ENCODE peak calls at places on chromosomes 3 and 15, in eight cellular contexts. One of them, this sample, is unnamed.

GRCh38 chr3:42763023-42763422 is 10.0 kb downstream of the CCDC13 start:
- DNase-seq in thoracic aorta: no peak
- DNase-seq in 8988T: no peak
- DNase-seq in activated naive CD4-positive, alpha-beta T cell treated with anti-CD3 and anti-CD28 coated beads for 36 hours: peak; percentile 20
- DNase-seq in NCI-H1092: no peak
- DNase-seq in HT-29: no peak
- DNase-seq in RWPE2: no peak
- DNase-seq in HS-5: no peak
- DNase-seq in this sample: no peak

GRCh38 chr3:153052096-153052460 is 109.9 kb upstream of the RAP2B start:
- DNase-seq in thoracic aorta: no peak
- DNase-seq in 8988T: no peak
- DNase-seq in activated naive CD4-positive, alpha-beta T cell treated with anti-CD3 and anti-CD28 coated beads for 36 hours: no peak
- DNase-seq in NCI-H1092: no peak
- DNase-seq in HT-29: peak; percentile 72
- DNase-seq in RWPE2: peak; percentile 86
- DNase-seq in HS-5: peak; percentile 49
- DNase-seq in this sample: peak; percentile 97

GRCh38 chr15:90550919-90551318 is 21.2 kb downstream of the CRTC3 start:
- DNase-seq in thoracic aorta: no peak
- DNase-seq in 8988T: no peak
- DNase-seq in activated naive CD4-positive, alpha-beta T cell treated with anti-CD3 and anti-CD28 coated beads for 36 hours: no peak
- DNase-seq in NCI-H1092: no peak
- DNase-seq in HT-29: no peak
- DNase-seq in RWPE2: no peak
- DNase-seq in HS-5: no peak
- DNase-seq in this sample: no peak

GRCh38 chr15:71792521-71792920 is 17.8 kb upstream of the NR2E3 start:
- DNase-seq in thoracic aorta: no peak
- DNase-seq in 8988T: no peak
- DNase-seq in activated naive CD4-positive, alpha-beta T cell treated with anti-CD3 and anti-CD28 coated beads for 36 hours: no peak
- DNase-seq in NCI-H1092: no peak
- DNase-seq in HT-29: peak; percentile 41
- DNase-seq in RWPE2: peak; percentile 72
- DNase-seq in HS-5: peak; percentile 58
- DNase-seq in this sample: peak; percentile 62

GRCh38 chr3:87900061-87900460 is 158.7 kb downstream of the CGGBP1 start:
- DNase-seq in thoracic aorta: no peak
- DNase-seq in 8988T: no peak
- DNase-seq in activated naive CD4-positive, alpha-beta T cell treated with anti-CD3 and anti-CD28 coated beads for 36 hours: no peak
- DNase-seq in NCI-H1092: no peak
- DNase-seq in HT-29: no peak
- DNase-seq in RWPE2: no peak
- DNase-seq in HS-5: no peak
- DNase-seq in this sample: no peak

GRCh38 chr3:130662407-130663028 is 84.1 kb downstream of the PIK3R4 start:
- DNase-seq in thoracic aorta: no peak
- DNase-seq in 8988T: no peak
- DNase-seq in activated naive CD4-positive, alpha-beta T cell treated with anti-CD3 and anti-CD28 coated beads for 36 hours: no peak
- DNase-seq in NCI-H1092: no peak
- DNase-seq in HT-29: no peak
- DNase-seq in RWPE2: no peak
- DNase-seq in HS-5: no peak
- DNase-seq in this sample: no peak

GRCh38 chr15:40776537-40777141 is 6.9 kb downstream of the C15orf62 start:
- DNase-seq in thoracic aorta: no peak
- DNase-seq in 8988T: no peak
- DNase-seq in activated naive CD4-positive, alpha-beta T cell treated with anti-CD3 and anti-CD28 coated beads for 36 hours: no peak
- DNase-seq in NCI-H1092: no peak
- DNase-seq in HT-29: peak; percentile 96
- DNase-seq in RWPE2: peak; percentile 89
- DNase-seq in HS-5: no peak
- DNase-seq in this sample: no peak

GRCh38 chr3:43400162-43400561 is 113.8 kb downstream of the SNRK start:
- DNase-seq in thoracic aorta: no peak
- DNase-seq in 8988T: no peak
- DNase-seq in activated naive CD4-positive, alpha-beta T cell treated with anti-CD3 and anti-CD28 coated beads for 36 hours: no peak
- DNase-seq in NCI-H1092: no peak
- DNase-seq in HT-29: no peak
- DNase-seq in RWPE2: no peak
- DNase-seq in HS-5: no peak
- DNase-seq in this sample: no peak

GRCh38 chr3:137820366-137820765 is 56.3 kb downstream of the SOX14 start:
- DNase-seq in thoracic aorta: no peak
- DNase-seq in 8988T: no peak
- DNase-seq in activated naive CD4-positive, alpha-beta T cell treated with anti-CD3 and anti-CD28 coated beads for 36 hours: no peak
- DNase-seq in NCI-H1092: no peak
- DNase-seq in HT-29: no peak
- DNase-seq in RWPE2: no peak
- DNase-seq in HS-5: no peak
- DNase-seq in this sample: no peak

GRCh38 chr3:2983987-2984724 is 126.0 kb downstream of the IL5RA start:
- DNase-seq in thoracic aorta: no peak
- DNase-seq in 8988T: no peak
- DNase-seq in activated naive CD4-positive, alpha-beta T cell treated with anti-CD3 and anti-CD28 coated beads for 36 hours: no peak
- DNase-seq in NCI-H1092: no peak
- DNase-seq in HT-29: no peak
- DNase-seq in RWPE2: no peak
- DNase-seq in HS-5: no peak
- DNase-seq in this sample: no peak

GRCh38 chr15:41917767-41918430 is 24.0 kb upstream of the SPTBN5 start:
- DNase-seq in thoracic aorta: no peak
- DNase-seq in 8988T: peak; percentile 64
- DNase-seq in activated naive CD4-positive, alpha-beta T cell treated with anti-CD3 and anti-CD28 coated beads for 36 hours: no peak
- DNase-seq in NCI-H1092: no peak
- DNase-seq in HT-29: peak; percentile 80
- DNase-seq in RWPE2: peak; percentile 45
- DNase-seq in HS-5: peak; percentile 54
- DNase-seq in this sample: peak; percentile 78

GRCh38 chr3:151879684-151880282 is 6.3 kb downstream of the SUCNR1 start:
- DNase-seq in thoracic aorta: no peak
- DNase-seq in 8988T: no peak
- DNase-seq in activated naive CD4-positive, alpha-beta T cell treated with anti-CD3 and anti-CD28 coated beads for 36 hours: no peak
- DNase-seq in NCI-H1092: no peak
- DNase-seq in HT-29: no peak
- DNase-seq in RWPE2: no peak
- DNase-seq in HS-5: no peak
- DNase-seq in this sample: no peak

GRCh38 chr3:94011208-94011842 is 17.1 kb downstream of the STX19 start:
- DNase-seq in thoracic aorta: no peak
- DNase-seq in 8988T: no peak
- DNase-seq in activated naive CD4-positive, alpha-beta T cell treated with anti-CD3 and anti-CD28 coated beads for 36 hours: no peak
- DNase-seq in NCI-H1092: no peak
- DNase-seq in HT-29: no peak
- DNase-seq in RWPE2: no peak
- DNase-seq in HS-5: no peak
- DNase-seq in this sample: no peak

GRCh38 chr15:91468861-91469260 is 368.8 kb downstream of the SV2B start:
- DNase-seq in thoracic aorta: no peak
- DNase-seq in 8988T: no peak
- DNase-seq in activated naive CD4-positive, alpha-beta T cell treated with anti-CD3 and anti-CD28 coated beads for 36 hours: peak; percentile 45
- DNase-seq in NCI-H1092: no peak
- DNase-seq in HT-29: no peak
- DNase-seq in RWPE2: no peak
- DNase-seq in HS-5: no peak
- DNase-seq in this sample: no peak

GRCh38 chr3:42118762-42119361 is 27.7 kb downstream of the TRAK1 start:
- DNase-seq in thoracic aorta: no peak
- DNase-seq in 8988T: peak; percentile 82
- DNase-seq in activated naive CD4-positive, alpha-beta T cell treated with anti-CD3 and anti-CD28 coated beads for 36 hours: peak; percentile 55
- DNase-seq in NCI-H1092: no peak
- DNase-seq in HT-29: peak; percentile 72
- DNase-seq in RWPE2: no peak
- DNase-seq in HS-5: no peak
- DNase-seq in this sample: peak; percentile 16

GRCh38 chr15:101320501-101321052 is 25.5 kb upstream of the SNRPA1 start:
- DNase-seq in thoracic aorta: no peak
- DNase-seq in 8988T: no peak
- DNase-seq in activated naive CD4-positive, alpha-beta T cell treated with anti-CD3 and anti-CD28 coated beads for 36 hours: peak; percentile 89
- DNase-seq in NCI-H1092: no peak
- DNase-seq in HT-29: no peak
- DNase-seq in RWPE2: peak; percentile 49
- DNase-seq in HS-5: no peak
- DNase-seq in this sample: no peak

GRCh38 chr3:69116897-69117296 is 5.5 kb downstream of the LMOD3 start:
- DNase-seq in thoracic aorta: no peak
- DNase-seq in 8988T: no peak
- DNase-seq in activated naive CD4-positive, alpha-beta T cell treated with anti-CD3 and anti-CD28 coated beads for 36 hours: no peak
- DNase-seq in NCI-H1092: no peak
- DNase-seq in HT-29: peak; percentile 75
- DNase-seq in RWPE2: no peak
- DNase-seq in HS-5: no peak
- DNase-seq in this sample: no peak

GRCh38 chr3:133833267-133833666 is 27.7 kb downstream of the SRPRB start:
- DNase-seq in thoracic aorta: no peak
- DNase-seq in 8988T: no peak
- DNase-seq in activated naive CD4-positive, alpha-beta T cell treated with anti-CD3 and anti-CD28 coated beads for 36 hours: no peak
- DNase-seq in NCI-H1092: no peak
- DNase-seq in HT-29: no peak
- DNase-seq in RWPE2: no peak
- DNase-seq in HS-5: no peak
- DNase-seq in this sample: no peak

GRCh38 chr3:31382856-31383255 is 149.9 kb upstream of the STT3B start:
- DNase-seq in thoracic aorta: no peak
- DNase-seq in 8988T: no peak
- DNase-seq in activated naive CD4-positive, alpha-beta T cell treated with anti-CD3 and anti-CD28 coated beads for 36 hours: no peak
- DNase-seq in NCI-H1092: no peak
- DNase-seq in HT-29: no peak
- DNase-seq in RWPE2: no peak
- DNase-seq in HS-5: no peak
- DNase-seq in this sample: no peak

GRCh38 chr3:173538410-173538809 is 140.9 kb downstream of the NLGN1 start:
- DNase-seq in thoracic aorta: no peak
- DNase-seq in 8988T: no peak
- DNase-seq in activated naive CD4-positive, alpha-beta T cell treated with anti-CD3 and anti-CD28 coated beads for 36 hours: no peak
- DNase-seq in NCI-H1092: no peak
- DNase-seq in HT-29: peak; percentile 19
- DNase-seq in RWPE2: no peak
- DNase-seq in HS-5: no peak
- DNase-seq in this sample: no peak

GRCh38 chr3:70000563-70001081 is 1.1 kb downstream of the SAMMSON start:
- DNase-seq in thoracic aorta: no peak
- DNase-seq in 8988T: no peak
- DNase-seq in activated naive CD4-positive, alpha-beta T cell treated with anti-CD3 and anti-CD28 coated beads for 36 hours: no peak
- DNase-seq in NCI-H1092: no peak
- DNase-seq in HT-29: no peak
- DNase-seq in RWPE2: no peak
- DNase-seq in HS-5: no peak
- DNase-seq in this sample: no peak

GRCh38 chr3:184636774-184637316 is 75.0 kb downstream of the MAGEF1 start:
- DNase-seq in thoracic aorta: no peak
- DNase-seq in 8988T: no peak
- DNase-seq in activated naive CD4-positive, alpha-beta T cell treated with anti-CD3 and anti-CD28 coated beads for 36 hours: peak; percentile 74
- DNase-seq in NCI-H1092: no peak
- DNase-seq in HT-29: no peak
- DNase-seq in RWPE2: no peak
- DNase-seq in HS-5: peak; percentile 14
- DNase-seq in this sample: no peak

GRCh38 chr3:126356373-126357298 is 572 bp downstream of the KLF15 start:
- DNase-seq in thoracic aorta: no peak
- DNase-seq in 8988T: no peak
- DNase-seq in activated naive CD4-positive, alpha-beta T cell treated with anti-CD3 and anti-CD28 coated beads for 36 hours: no peak
- DNase-seq in NCI-H1092: no peak
- DNase-seq in HT-29: peak; percentile 37
- DNase-seq in RWPE2: no peak
- DNase-seq in HS-5: no peak
- DNase-seq in this sample: no peak

GRCh38 chr3:120909602-120909878 is 1.5 kb downstream of the STXBP5L start:
- DNase-seq in thoracic aorta: no peak
- DNase-seq in 8988T: no peak
- DNase-seq in activated naive CD4-positive, alpha-beta T cell treated with anti-CD3 and anti-CD28 coated beads for 36 hours: no peak
- DNase-seq in NCI-H1092: no peak
- DNase-seq in HT-29: no peak
- DNase-seq in RWPE2: no peak
- DNase-seq in HS-5: no peak
- DNase-seq in this sample: no peak

GRCh38 chr3:147412491-147412916 is 3.3 kb downstream of the ZIC1 start:
- DNase-seq in thoracic aorta: no peak
- DNase-seq in 8988T: no peak
- DNase-seq in activated naive CD4-positive, alpha-beta T cell treated with anti-CD3 and anti-CD28 coated beads for 36 hours: no peak
- DNase-seq in NCI-H1092: no peak
- DNase-seq in HT-29: no peak
- DNase-seq in RWPE2: no peak
- DNase-seq in HS-5: no peak
- DNase-seq in this sample: no peak

GRCh38 chr3:194688207-194688711 is 2.6 kb downstream of the FAM43A start:
- DNase-seq in thoracic aorta: no peak
- DNase-seq in 8988T: peak; percentile 80
- DNase-seq in activated naive CD4-positive, alpha-beta T cell treated with anti-CD3 and anti-CD28 coated beads for 36 hours: peak; percentile 14
- DNase-seq in NCI-H1092: no peak
- DNase-seq in HT-29: no peak
- DNase-seq in RWPE2: no peak
- DNase-seq in HS-5: no peak
- DNase-seq in this sample: no peak

GRCh38 chr3:116470589-116470988 is 25.3 kb upstream of the LSAMP start:
- DNase-seq in thoracic aorta: no peak
- DNase-seq in 8988T: no peak
- DNase-seq in activated naive CD4-positive, alpha-beta T cell treated with anti-CD3 and anti-CD28 coated beads for 36 hours: no peak
- DNase-seq in NCI-H1092: no peak
- DNase-seq in HT-29: no peak
- DNase-seq in RWPE2: no peak
- DNase-seq in HS-5: no peak
- DNase-seq in this sample: no peak

This sample was measured in RCC 7860.